ENCODE peak calls at places on chromosome 4, in five cellular contexts. Y is A549, W is thyroid gland, F is IMR-90, J is prostate gland. B is an unnamed sample.

GRCh38 chr4:98290511-98290910 is 29.3 kb downstream of the RAP1GDS1 start:
- DNase-seq in F (peak; percentile 77), J (no peak), W (no peak), Y (no peak), B (peak; percentile 41)

GRCh38 chr4:8559524-8560264 is 20.5 kb upstream of the GPR78 start:
- DNase-seq in W (no peak), F (no peak), Y (no peak), J (no peak), B (no peak)

GRCh38 chr4:25769251-25769650 is 93.5 kb downstream of the SEL1L3 start:
- DNase-seq in W (no peak), Y (no peak), F (peak; percentile 84), J (no peak), B (no peak)

GRCh38 chr4:37827030-37827705 is 682 bp downstream of the PGM2 start:
- DNase-seq in J (peak; percentile 10), W (no peak), F (peak; percentile 61), Y (no peak), B (peak; percentile 46)

GRCh38 chr4:171812377-171813194 is 618 bp upstream of the GALNTL6 start:
- DNase-seq in W (peak; percentile 1), J (no peak), F (no peak), Y (peak; percentile 8), B (peak; percentile 51)

GRCh38 chr4:16931336-16931735 is 32.9 kb upstream of the LDB2 start:
- DNase-seq in J (no peak), W (no peak), F (no peak), Y (no peak), B (no peak)

GRCh38 chr4:183241771-183242170 is 78.3 kb downstream of the CLDN22 start:
- DNase-seq in Y (no peak), F (no peak), W (no peak), J (no peak), B (no peak)

GRCh38 chr4:30769093-30769492 is 48.9 kb downstream of the PCDH7 start:
- DNase-seq in Y (no peak), F (no peak), J (no peak), W (peak; percentile 55), B (no peak)

GRCh38 chr4:124427095-124427767 is 285.3 kb downstream of the ANKRD50 start:
- DNase-seq in Y (no peak), F (no peak), J (no peak), W (peak; percentile 13), B (no peak)

GRCh38 chr4:77349796-77350195 is 192.8 kb downstream of the CCNG2 start:
- DNase-seq in Y (no peak), W (no peak), J (no peak), F (no peak), B (no peak)

GRCh38 chr4:110900206-110900769 is 277.4 kb upstream of the PITX2 start:
- DNase-seq in F (peak; percentile 20), J (no peak), Y (no peak), W (no peak), B (no peak)

GRCh38 chr4:110902500-110902899 is 279.6 kb upstream of the PITX2 start:
- DNase-seq in Y (no peak), W (no peak), F (peak; percentile 11), J (no peak), B (no peak)

GRCh38 chr4:110907801-110908313 is 285.0 kb upstream of the PITX2 start:
- DNase-seq in F (no peak), W (no peak), J (no peak), Y (no peak), B (no peak)

DNA sequence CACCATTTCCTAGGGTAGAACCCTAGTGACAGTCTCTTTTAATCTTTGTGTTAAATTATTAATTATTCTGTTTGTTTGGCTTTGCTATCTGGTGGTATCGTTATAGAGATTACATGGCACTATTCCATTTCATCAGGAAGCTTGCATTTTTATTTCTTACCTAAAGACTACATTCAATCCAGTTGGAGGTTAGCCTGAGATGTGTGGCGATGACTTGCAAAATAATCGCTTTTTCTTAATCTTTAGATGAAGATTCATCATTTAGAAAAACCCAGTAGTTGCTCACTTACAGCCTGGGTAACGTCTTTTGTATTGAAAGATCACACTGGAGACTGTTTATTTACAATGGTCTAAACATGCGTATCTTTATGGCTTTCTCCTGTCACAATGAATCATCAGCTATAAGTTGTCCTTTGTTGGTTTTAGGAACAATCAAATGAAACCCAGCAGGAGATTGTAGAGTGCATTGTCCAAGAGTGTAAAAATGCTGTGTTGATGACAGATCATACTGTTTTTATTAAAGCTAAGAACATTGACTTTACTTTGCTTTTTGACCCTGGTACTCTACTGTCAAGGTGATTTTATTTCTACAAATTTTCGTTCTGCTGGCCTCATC is 281.7 kb upstream of the PITX2 start:
- DNase-seq in J (no peak), Y (peak; percentile 3), W (no peak), F (peak; percentile 8), B (no peak)
- TF ChIP-seq POLR2A in J (no peak), Y (no peak), W (no peak), F (no peak), B (no peak)

GRCh38 chr4:186949847-186950246 is 226.2 kb upstream of the FAT1 start:
- DNase-seq in F (no peak), J (no peak), Y (no peak), W (no peak), B (no peak)

GRCh38 chr4:186946140-186946539 is 222.5 kb upstream of the FAT1 start:
- DNase-seq in Y (no peak), W (no peak), J (no peak), F (no peak), B (no peak)

GRCh38 chr4:186948361-186949291 is 225.0 kb upstream of the FAT1 start:
- DNase-seq in F (peak; percentile 83), J (no peak), Y (peak; percentile 26), W (no peak), B (no peak)

GRCh38 chr4:186943607-186943908 is 219.9 kb upstream of the FAT1 start:
- DNase-seq in F (no peak), W (no peak), J (no peak), Y (no peak), B (no peak)

GRCh38 chr4:186946682-186947294 is 223.1 kb upstream of the FAT1 start:
- DNase-seq in Y (peak; percentile 79), W (no peak), F (peak; percentile 34), J (no peak), B (peak; percentile 19)
- TF ChIP-seq POLR2A in Y (no peak), W (no peak), F (no peak), J (no peak), B (no peak)

GRCh38 chr4:127782025-127782274 is 172 bp upstream of the HSPA4L start:
- DNase-seq in F (peak; percentile 81), W (no peak), Y (peak; percentile 85), J (peak; percentile 77), B (peak; percentile 92)

GRCh38 chr4:127781303-127782024 is 658 bp upstream of the HSPA4L start:
- DNase-seq in Y (no peak), J (peak; percentile 32), F (peak; percentile 15), W (peak; percentile 55), B (no peak)

GRCh38 chr4:127783971-127784519 is 1.9 kb downstream of the HSPA4L start:
- DNase-seq in F (no peak), W (no peak), Y (no peak), J (no peak), B (no peak)

GRCh38 chr4:127782275-127783025 is at the start of gene HSPA4L:
- DNase-seq in W (peak; percentile 86), Y (peak; percentile 72), J (no peak), F (peak; percentile 45), B (peak; percentile 89)

DNA sequence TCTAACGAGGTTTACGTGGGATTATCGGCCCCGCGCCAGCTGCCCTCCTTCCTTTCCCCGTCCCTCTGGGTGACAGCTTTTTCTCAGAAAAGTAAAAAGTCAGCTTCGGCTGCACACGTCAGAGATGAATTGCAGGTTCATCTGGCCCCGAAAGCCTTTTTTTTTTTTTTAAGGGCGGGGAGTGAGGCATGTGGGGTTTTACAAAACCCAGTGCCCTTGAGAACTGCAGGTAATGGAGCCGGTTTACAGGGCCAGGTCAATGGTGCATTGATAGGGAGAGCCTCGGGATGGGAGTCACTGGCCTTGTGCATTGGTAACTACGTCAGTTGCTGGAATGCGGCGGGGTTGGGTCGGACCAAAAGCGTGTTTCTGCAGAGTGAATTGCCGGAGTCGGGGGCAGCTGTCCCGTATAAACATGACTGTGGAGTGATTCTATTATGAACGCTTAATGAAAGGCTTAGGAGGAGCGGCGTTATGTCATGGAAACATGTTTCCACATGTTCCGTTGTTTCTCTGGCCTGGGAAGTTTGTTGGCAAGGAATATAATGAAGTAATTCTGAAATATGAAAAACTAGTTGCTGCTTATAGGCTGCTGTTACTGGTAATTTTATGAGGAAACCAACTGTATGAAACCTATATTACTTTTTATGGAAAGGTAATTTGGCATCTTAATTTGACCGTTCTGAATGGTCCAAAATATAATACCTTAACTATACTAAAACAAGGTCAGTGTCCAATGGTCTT is 1.1 kb downstream of the HSPA4L start:
- DNase-seq in J (peak; percentile 73), W (peak; percentile 50), F (peak; percentile 65), Y (peak; percentile 64), B (no peak)
- TF ChIP-seq POLR2A in J (peak; percentile 34), W (peak; percentile 21), F (no peak), Y (no peak), B (no peak)

DNA sequence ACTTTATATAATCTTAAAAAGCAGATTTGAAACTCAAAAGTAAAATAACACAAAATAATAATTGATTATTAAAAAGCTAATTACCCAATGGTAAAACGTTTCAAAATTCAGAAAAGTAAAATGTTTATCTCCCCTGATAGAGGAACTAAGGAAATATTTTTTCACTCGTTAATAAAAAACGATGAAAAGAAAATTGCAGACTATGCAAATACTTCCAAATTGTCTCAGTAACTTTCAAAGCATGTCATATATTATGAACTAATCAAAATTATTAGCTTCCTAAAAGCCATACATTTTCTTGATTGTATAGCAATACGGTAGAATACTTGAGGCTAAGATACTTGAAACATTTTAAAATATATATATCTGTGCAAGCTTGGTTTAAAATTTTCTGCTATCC is 366.3 kb downstream of the TLL1 start:
- DNase-seq in Y (no peak), J (no peak), F (no peak), W (no peak), B (no peak)
- TF ChIP-seq POLR2A in Y (no peak), J (no peak), F (no peak), W (no peak), B (no peak)

DNA sequence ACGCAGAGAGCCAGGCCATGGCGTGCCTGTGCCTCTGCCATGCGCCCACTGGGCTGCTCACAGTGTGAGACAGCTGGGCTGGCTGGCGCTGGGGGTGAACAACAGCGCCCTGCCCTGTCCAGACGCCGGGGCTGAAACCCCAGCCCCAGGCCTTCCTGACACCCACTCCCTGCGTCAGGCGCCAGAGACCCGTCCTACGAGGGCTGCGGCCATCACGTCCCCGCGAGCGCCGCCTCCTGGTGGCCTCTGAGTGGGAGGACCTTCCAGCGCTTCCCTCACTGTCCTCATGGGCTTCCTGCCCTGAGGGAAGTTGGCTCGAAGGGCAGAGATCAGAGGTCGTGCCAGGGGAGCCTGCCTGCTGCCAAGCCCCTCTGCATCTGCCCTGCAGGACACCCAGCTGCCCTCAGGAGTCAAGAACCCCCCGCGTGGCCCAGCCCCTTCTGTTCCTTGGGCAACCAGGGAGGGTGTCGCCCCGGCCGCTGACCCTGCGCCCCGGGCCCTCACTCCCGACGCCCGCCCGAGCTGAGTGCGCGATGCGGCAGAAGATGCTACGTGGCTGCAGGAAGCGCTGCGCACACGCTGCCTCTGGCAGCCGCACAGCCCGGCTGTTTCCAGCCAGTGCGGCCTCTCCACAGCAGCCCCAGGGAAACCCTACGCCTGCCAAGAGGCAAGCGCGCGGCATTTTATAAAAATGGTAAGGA is 16.2 kb downstream of the NELFA start:
- DNase-seq in W (no peak), J (no peak), F (no peak), Y (no peak), B (no peak)
- TF ChIP-seq POLR2A in W (no peak), J (no peak), F (no peak), Y (no peak), B (no peak)